ENCODE peak calls at places on chromosome 4, in eight cellular contexts. B is ovary; D is activated gamma-delta T cell treated with anti-CD3 and anti-CD28 coated beads, Interleukin-2, amount 50 U/mL, for 16 hours; T is effector memory CD8-positive, alpha-beta T cell; C is NCI-H345; R is fibroblast of the conjunctiva; N is stimulated activated naive CD8-positive, alpha-beta T cell treated with anti-CD3 and anti-CD28 coated beads, Interleukin-15, Interleukin-2, amounts not matched to agents 100 U/mL and 50 U/mL, for 24 hours; X is colonic mucosa. E is an unnamed sample.
A peak's percentile ranks its signal among the peaks of the same experiment; 100 is the strongest.

GRCh38 chr4:83267121-83267834 is 17.3 kb downstream of the COQ2 start:
- DNase-seq in B (no peak), D (no peak), T (no peak), C (no peak), R (peak; percentile 92), N (no peak), X (no peak), E (no peak)

GRCh38 chr4:24928708-24929107 is 15.9 kb upstream of the CCDC149 start:
- DNase-seq in B (no peak), D (no peak), T (no peak), C (no peak), R (no peak), N (no peak), X (no peak), E (no peak)

GRCh38 chr4:156949373-156949814 is 22.2 kb downstream of the PDGFC start:
- DNase-seq in B (no peak), D (no peak), T (no peak), C (no peak), R (peak; percentile 64), N (no peak), X (no peak), E (no peak)

GRCh38 chr4:105808459-105809041 is 86.7 kb upstream of the NPNT start:
- DNase-seq in B (no peak), D (no peak), T (no peak), C (no peak), R (peak; percentile 96), N (no peak), X (no peak), E (no peak)

GRCh38 chr4:70838972-70839536 is 636 bp downstream of the GRSF1 start:
- DNase-seq in B (peak; percentile 56), D (peak; percentile 47), T (peak; percentile 55), C (peak; percentile 37), R (no peak), N (peak; percentile 72), X (peak; percentile 63), E (peak; percentile 80)

GRCh38 chr4:38904090-38904666 is 36.6 kb downstream of the FAM114A1 start:
- DNase-seq in B (no peak), D (no peak), T (no peak), C (no peak), R (no peak), N (no peak), X (peak; percentile 63), E (no peak)

GRCh38 chr4:86307432-86307831 is 52.4 kb downstream of the MAPK10 start:
- DNase-seq in B (no peak), D (no peak), T (no peak), C (no peak), R (no peak), N (no peak), X (no peak), E (no peak)

GRCh38 chr4:1578968-1579833 is 104.9 kb downstream of the FAM53A start:
- DNase-seq in B (peak; percentile 82), D (peak; percentile 68), T (peak; percentile 76), C (no peak), R (peak; percentile 53), N (peak; percentile 79), X (peak; percentile 80), E (peak; percentile 73)

GRCh38 chr4:153808175-153808574 is 19.3 kb upstream of the SFRP2 start:
- DNase-seq in B (no peak), D (no peak), T (no peak), C (no peak), R (no peak), N (no peak), X (no peak), E (no peak)

GRCh38 chr4:44194365-44194764 is 254.2 kb downstream of the KCTD8 start:
- DNase-seq in B (no peak), D (no peak), T (no peak), C (no peak), R (no peak), N (no peak), X (no peak), E (no peak)

GRCh38 chr4:99790796-99791617 is 25.6 kb upstream of the DAPP1 start:
- DNase-seq in B (no peak), D (no peak), T (no peak), C (peak; percentile 83), R (no peak), N (no peak), X (no peak), E (no peak)

GRCh38 chr4:161256716-161257115 is 907.1 kb downstream of the FSTL5 start:
- DNase-seq in B (no peak), D (no peak), T (no peak), C (no peak), R (no peak), N (no peak), X (no peak), E (no peak)

GRCh38 chr4:92257931-92258857 is 45.6 kb upstream of the GRID2 start:
- DNase-seq in B (no peak), D (no peak), T (no peak), C (no peak), R (no peak), N (no peak), X (no peak), E (no peak)

GRCh38 chr4:54683616-54684346 is 26.0 kb downstream of the KIT start:
- DNase-seq in B (no peak), D (peak; percentile 28), T (peak; percentile 55), C (no peak), R (no peak), N (peak; percentile 63), X (no peak), E (peak; percentile 42)

GRCh38 chr4:7752649-7753048 is 187.0 kb downstream of the AFAP1 start:
- DNase-seq in B (no peak), D (no peak), T (no peak), C (no peak), R (no peak), N (no peak), X (no peak), E (no peak)

GRCh38 chr4:78694457-78694787 is 81.7 kb upstream of the BMP2K start:
- DNase-seq in B (no peak), D (no peak), T (no peak), C (no peak), R (no peak), N (no peak), X (no peak), E (no peak)

GRCh38 chr4:90121961-90122748 is 5.0 kb upstream of the CCSER1 start:
- DNase-seq in B (no peak), D (no peak), T (no peak), C (no peak), R (no peak), N (no peak), X (no peak), E (no peak)

GRCh38 chr4:4647041-4647440 is 105.2 kb upstream of the STX18 start:
- DNase-seq in B (no peak), D (no peak), T (no peak), C (no peak), R (no peak), N (no peak), X (no peak), E (no peak)

GRCh38 chr4:3704669-3705068 is 61.5 kb upstream of the ADRA2C start:
- DNase-seq in B (no peak), D (no peak), T (no peak), C (no peak), R (no peak), N (no peak), X (no peak), E (no peak)

GRCh38 chr4:132195181-132195580 is 953.9 kb upstream of the PCDH10 start:
- DNase-seq in B (no peak), D (no peak), T (no peak), C (no peak), R (peak; percentile 9), N (no peak), X (no peak), E (no peak)

GRCh38 chr4:74108457-74109115 is 9.6 kb upstream of the CXCL2 start:
- DNase-seq in B (no peak), D (no peak), T (no peak), C (no peak), R (no peak), N (no peak), X (no peak), E (no peak)

GRCh38 chr4:7772708-7773385 is 166.8 kb downstream of the AFAP1 start:
- DNase-seq in B (peak; percentile 80), D (no peak), T (no peak), C (no peak), R (no peak), N (no peak), X (peak; percentile 83), E (peak; percentile 72)

GRCh38 chr4:40736910-40737309 is 12.8 kb upstream of the NSUN7 start:
- DNase-seq in B (no peak), D (no peak), T (no peak), C (peak; percentile 32), R (peak; percentile 30), N (no peak), X (no peak), E (no peak)

GRCh38 chr4:93414041-93414440 is 414.5 kb upstream of the ATOH1 start:
- DNase-seq in B (no peak), D (no peak), T (no peak), C (no peak), R (no peak), N (no peak), X (no peak), E (no peak)

GRCh38 chr4:151555151-151555945 is 146.4 kb downstream of the FHIP1A start:
- DNase-seq in B (no peak), D (no peak), T (no peak), C (no peak), R (no peak), N (no peak), X (no peak), E (no peak)

GRCh38 chr4:20612313-20612712 is 87.9 kb upstream of the PACRGL start:
- DNase-seq in B (no peak), D (no peak), T (no peak), C (no peak), R (no peak), N (no peak), X (no peak), E (no peak)

GRCh38 chr4:24646777-24647460 is 62.6 kb upstream of the DHX15 start:
- DNase-seq in B (no peak), D (no peak), T (no peak), C (no peak), R (no peak), N (no peak), X (no peak), E (no peak)

GRCh38 chr4:64503945-64504675 is 94.9 kb upstream of the TECRL start:
- DNase-seq in B (no peak), D (no peak), T (no peak), C (no peak), R (no peak), N (no peak), X (no peak), E (no peak)

GRCh38 chr4:7226464-7226863 is 34.1 kb downstream of the SORCS2 start:
- DNase-seq in B (no peak), D (no peak), T (no peak), C (peak; percentile 56), R (no peak), N (no peak), X (no peak), E (no peak)

GRCh38 chr4:28146191-28146590 is 1285.5 kb downstream of the STIM2 start:
- DNase-seq in B (no peak), D (no peak), T (no peak), C (no peak), R (no peak), N (no peak), X (no peak), E (no peak)

GRCh38 chr4:155967098-155967497 is 13.4 kb upstream of the CTSO start:
- DNase-seq in B (no peak), D (no peak), T (no peak), C (no peak), R (no peak), N (no peak), X (no peak), E (no peak)

GRCh38 chr4:82785248-82786003 is 13.2 kb downstream of the SCD5 start:
- DNase-seq in B (peak; percentile 51), D (no peak), T (no peak), C (no peak), R (peak; percentile 63), N (no peak), X (no peak), E (no peak)

GRCh38 chr4:88759039-88759631 is 61.5 kb upstream of the NAP1L5 start:
- DNase-seq in B (no peak), D (no peak), T (no peak), C (peak; percentile 40), R (peak; percentile 59), N (no peak), X (no peak), E (no peak)

GRCh38 chr4:40811886-40812857 is 62.4 kb downstream of the NSUN7 start:
- DNase-seq in B (no peak), D (no peak), T (no peak), C (no peak), R (no peak), N (no peak), X (no peak), E (no peak)